ENCODE peak calls at places on chromosomes 11 and 22, in eight cellular contexts. One of them, this sample, is unnamed.

GRCh38 chr22:22404598-22405284 is 103.8 kb downstream of the ZNF280B start:
- DNase-seq in activated T-cell treated with anti-CD3 and anti-CD28 coated beads for 4 hours: no peak
- DNase-seq in fibroblast of the aortic adventitia: no peak
- DNase-seq in body of pancreas: no peak
- DNase-seq in LHCN-M2: no peak
- DNase-seq in pancreas: no peak
- DNase-seq in NAMALWA: peak
- DNase-seq in NCI-H2171 treated with DMSO at 0.1 percent for 48 hours: no peak
- DNase-seq in this sample: no peak

GRCh38 chr22:32987081-32987631 is 71.0 kb downstream of the SYN3 start:
- DNase-seq in activated T-cell treated with anti-CD3 and anti-CD28 coated beads for 4 hours: no peak
- DNase-seq in fibroblast of the aortic adventitia: peak
- DNase-seq in body of pancreas: no peak
- DNase-seq in LHCN-M2: no peak
- DNase-seq in pancreas: no peak
- DNase-seq in NAMALWA: no peak
- DNase-seq in NCI-H2171 treated with DMSO at 0.1 percent for 48 hours: peak
- DNase-seq in this sample: no peak

GRCh38 chr11:78547931-78548705 is 26.5 kb downstream of the NARS2 start:
- DNase-seq in activated T-cell treated with anti-CD3 and anti-CD28 coated beads for 4 hours: no peak
- DNase-seq in fibroblast of the aortic adventitia: no peak
- DNase-seq in body of pancreas: no peak
- DNase-seq in LHCN-M2: no peak
- DNase-seq in pancreas: no peak
- DNase-seq in NAMALWA: no peak
- DNase-seq in NCI-H2171 treated with DMSO at 0.1 percent for 48 hours: no peak
- DNase-seq in this sample: no peak

GRCh38 chr11:47413351-47413750 is 5.0 kb downstream of the SLC39A13 start:
- DNase-seq in activated T-cell treated with anti-CD3 and anti-CD28 coated beads for 4 hours: no peak
- DNase-seq in fibroblast of the aortic adventitia: no peak
- DNase-seq in body of pancreas: no peak
- DNase-seq in LHCN-M2: no peak
- DNase-seq in pancreas: no peak
- DNase-seq in NAMALWA: no peak
- DNase-seq in NCI-H2171 treated with DMSO at 0.1 percent for 48 hours: no peak
- DNase-seq in this sample: no peak

GRCh38 chr11:22666700-22667439 is 459 bp downstream of the GAS2 start:
- DNase-seq in activated T-cell treated with anti-CD3 and anti-CD28 coated beads for 4 hours: no peak
- DNase-seq in fibroblast of the aortic adventitia: peak
- DNase-seq in body of pancreas: peak
- DNase-seq in LHCN-M2: no peak
- DNase-seq in pancreas: peak
- DNase-seq in NAMALWA: no peak
- DNase-seq in NCI-H2171 treated with DMSO at 0.1 percent for 48 hours: peak
- DNase-seq in this sample: no peak

GRCh38 chr22:45977551-45978274 is 751 bp upstream of the WNT7B start:
- DNase-seq in activated T-cell treated with anti-CD3 and anti-CD28 coated beads for 4 hours: no peak
- DNase-seq in fibroblast of the aortic adventitia: no peak
- DNase-seq in body of pancreas: no peak
- DNase-seq in LHCN-M2: no peak
- DNase-seq in pancreas: peak
- DNase-seq in NAMALWA: peak
- DNase-seq in NCI-H2171 treated with DMSO at 0.1 percent for 48 hours: peak
- DNase-seq in this sample: no peak

GRCh38 chr11:71447791-71448256 is 369 bp downstream of the DHCR7 start:
- DNase-seq in activated T-cell treated with anti-CD3 and anti-CD28 coated beads for 4 hours: peak
- DNase-seq in fibroblast of the aortic adventitia: no peak
- DNase-seq in body of pancreas: no peak
- DNase-seq in LHCN-M2: peak
- DNase-seq in pancreas: peak
- DNase-seq in NAMALWA: no peak
- DNase-seq in NCI-H2171 treated with DMSO at 0.1 percent for 48 hours: peak
- DNase-seq in this sample: no peak

GRCh38 chr22:50014053-50014501 is 1.5 kb upstream of the IL17REL start:
- DNase-seq in activated T-cell treated with anti-CD3 and anti-CD28 coated beads for 4 hours: no peak
- DNase-seq in fibroblast of the aortic adventitia: no peak
- DNase-seq in body of pancreas: no peak
- DNase-seq in LHCN-M2: no peak
- DNase-seq in pancreas: no peak
- DNase-seq in NAMALWA: no peak
- DNase-seq in NCI-H2171 treated with DMSO at 0.1 percent for 48 hours: no peak
- DNase-seq in this sample: no peak

GRCh38 chr22:50185384-50186087 is at the start of gene TRABD:
- DNase-seq in activated T-cell treated with anti-CD3 and anti-CD28 coated beads for 4 hours: peak
- DNase-seq in fibroblast of the aortic adventitia: peak
- DNase-seq in body of pancreas: peak
- DNase-seq in LHCN-M2: peak
- DNase-seq in pancreas: peak
- DNase-seq in NAMALWA: peak
- DNase-seq in NCI-H2171 treated with DMSO at 0.1 percent for 48 hours: peak
- DNase-seq in this sample: no peak

GRCh38 chr11:119196833-119197483 is 9.2 kb upstream of the CBL start:
- DNase-seq in activated T-cell treated with anti-CD3 and anti-CD28 coated beads for 4 hours: peak
- DNase-seq in fibroblast of the aortic adventitia: peak
- DNase-seq in body of pancreas: peak
- DNase-seq in LHCN-M2: peak
- DNase-seq in pancreas: no peak
- DNase-seq in NAMALWA: peak
- DNase-seq in NCI-H2171 treated with DMSO at 0.1 percent for 48 hours: peak
- DNase-seq in this sample: peak

GRCh38 chr11:117205211-117205818 is 6.1 kb downstream of the TAGLN start:
- DNase-seq in activated T-cell treated with anti-CD3 and anti-CD28 coated beads for 4 hours: no peak
- DNase-seq in fibroblast of the aortic adventitia: no peak
- DNase-seq in body of pancreas: no peak
- DNase-seq in LHCN-M2: no peak
- DNase-seq in pancreas: no peak
- DNase-seq in NAMALWA: no peak
- DNase-seq in NCI-H2171 treated with DMSO at 0.1 percent for 48 hours: peak
- DNase-seq in this sample: no peak

GRCh38 chr11:8566613-8567210 is 27.3 kb downstream of the STK33 start:
- DNase-seq in activated T-cell treated with anti-CD3 and anti-CD28 coated beads for 4 hours: no peak
- DNase-seq in fibroblast of the aortic adventitia: peak
- DNase-seq in body of pancreas: no peak
- DNase-seq in LHCN-M2: peak
- DNase-seq in pancreas: no peak
- DNase-seq in NAMALWA: peak
- DNase-seq in NCI-H2171 treated with DMSO at 0.1 percent for 48 hours: peak
- DNase-seq in this sample: no peak

GRCh38 chr11:18393581-18394299 is 623 bp upstream of the LDHA start:
- DNase-seq in activated T-cell treated with anti-CD3 and anti-CD28 coated beads for 4 hours: no peak
- DNase-seq in fibroblast of the aortic adventitia: no peak
- DNase-seq in body of pancreas: peak
- DNase-seq in LHCN-M2: no peak
- DNase-seq in pancreas: no peak
- DNase-seq in NAMALWA: no peak
- DNase-seq in NCI-H2171 treated with DMSO at 0.1 percent for 48 hours: no peak
- DNase-seq in this sample: no peak

GRCh38 chr11:133047036-133047800 is 485.1 kb downstream of the OPCML start:
- DNase-seq in activated T-cell treated with anti-CD3 and anti-CD28 coated beads for 4 hours: no peak
- DNase-seq in fibroblast of the aortic adventitia: no peak
- DNase-seq in body of pancreas: no peak
- DNase-seq in LHCN-M2: no peak
- DNase-seq in pancreas: no peak
- DNase-seq in NAMALWA: no peak
- DNase-seq in NCI-H2171 treated with DMSO at 0.1 percent for 48 hours: no peak
- DNase-seq in this sample: no peak

GRCh38 chr11:88312665-88313064 is 24.9 kb downstream of the CTSC start:
- DNase-seq in activated T-cell treated with anti-CD3 and anti-CD28 coated beads for 4 hours: no peak
- DNase-seq in fibroblast of the aortic adventitia: peak
- DNase-seq in body of pancreas: no peak
- DNase-seq in LHCN-M2: no peak
- DNase-seq in pancreas: no peak
- DNase-seq in NAMALWA: no peak
- DNase-seq in NCI-H2171 treated with DMSO at 0.1 percent for 48 hours: no peak
- DNase-seq in this sample: no peak

GRCh38 chr11:114179234-114179941 is 116.8 kb upstream of the NNMT start:
- DNase-seq in activated T-cell treated with anti-CD3 and anti-CD28 coated beads for 4 hours: no peak
- DNase-seq in fibroblast of the aortic adventitia: peak
- DNase-seq in body of pancreas: peak
- DNase-seq in LHCN-M2: peak
- DNase-seq in pancreas: no peak
- DNase-seq in NAMALWA: no peak
- DNase-seq in NCI-H2171 treated with DMSO at 0.1 percent for 48 hours: no peak
- DNase-seq in this sample: no peak

GRCh38 chr11:9060700-9061111 is 30.7 kb downstream of the SCUBE2 start:
- DNase-seq in activated T-cell treated with anti-CD3 and anti-CD28 coated beads for 4 hours: no peak
- DNase-seq in fibroblast of the aortic adventitia: no peak
- DNase-seq in body of pancreas: no peak
- DNase-seq in LHCN-M2: no peak
- DNase-seq in pancreas: no peak
- DNase-seq in NAMALWA: peak
- DNase-seq in NCI-H2171 treated with DMSO at 0.1 percent for 48 hours: no peak
- DNase-seq in this sample: peak

GRCh38 chr11:100830295-100830694 is 143.2 kb downstream of the ARHGAP42 start:
- DNase-seq in activated T-cell treated with anti-CD3 and anti-CD28 coated beads for 4 hours: no peak
- DNase-seq in fibroblast of the aortic adventitia: no peak
- DNase-seq in body of pancreas: peak
- DNase-seq in LHCN-M2: no peak
- DNase-seq in pancreas: no peak
- DNase-seq in NAMALWA: no peak
- DNase-seq in NCI-H2171 treated with DMSO at 0.1 percent for 48 hours: peak
- DNase-seq in this sample: no peak

GRCh38 chr11:66467034-66467659 is 442 bp downstream of the PELI3 start:
- DNase-seq in activated T-cell treated with anti-CD3 and anti-CD28 coated beads for 4 hours: no peak
- DNase-seq in fibroblast of the aortic adventitia: peak
- DNase-seq in body of pancreas: peak
- DNase-seq in LHCN-M2: no peak
- DNase-seq in pancreas: no peak
- DNase-seq in NAMALWA: peak
- DNase-seq in NCI-H2171 treated with DMSO at 0.1 percent for 48 hours: peak
- DNase-seq in this sample: no peak

GRCh38 chr11:126963603-126964353 is 36.8 kb downstream of the KIRREL3 start:
- DNase-seq in activated T-cell treated with anti-CD3 and anti-CD28 coated beads for 4 hours: no peak
- DNase-seq in fibroblast of the aortic adventitia: peak
- DNase-seq in body of pancreas: no peak
- DNase-seq in LHCN-M2: peak
- DNase-seq in pancreas: no peak
- DNase-seq in NAMALWA: no peak
- DNase-seq in NCI-H2171 treated with DMSO at 0.1 percent for 48 hours: no peak
- DNase-seq in this sample: no peak

GRCh38 chr11:10599388-10600175 is 31.1 kb upstream of the LYVE1 start:
- DNase-seq in activated T-cell treated with anti-CD3 and anti-CD28 coated beads for 4 hours: no peak
- DNase-seq in fibroblast of the aortic adventitia: no peak
- DNase-seq in body of pancreas: no peak
- DNase-seq in LHCN-M2: peak
- DNase-seq in pancreas: no peak
- DNase-seq in NAMALWA: no peak
- DNase-seq in NCI-H2171 treated with DMSO at 0.1 percent for 48 hours: no peak
- DNase-seq in this sample: no peak

GRCh38 chr11:120135838-120136237 is 2.1 kb downstream of the TRIM29 start:
- DNase-seq in activated T-cell treated with anti-CD3 and anti-CD28 coated beads for 4 hours: no peak
- DNase-seq in fibroblast of the aortic adventitia: no peak
- DNase-seq in body of pancreas: no peak
- DNase-seq in LHCN-M2: no peak
- DNase-seq in pancreas: peak
- DNase-seq in NAMALWA: no peak
- DNase-seq in NCI-H2171 treated with DMSO at 0.1 percent for 48 hours: no peak
- DNase-seq in this sample: no peak

GRCh38 chr11:78202733-78203167 is 14.0 kb downstream of the USP35 start:
- DNase-seq in activated T-cell treated with anti-CD3 and anti-CD28 coated beads for 4 hours: peak
- DNase-seq in fibroblast of the aortic adventitia: no peak
- DNase-seq in body of pancreas: no peak
- DNase-seq in LHCN-M2: no peak
- DNase-seq in pancreas: no peak
- DNase-seq in NAMALWA: no peak
- DNase-seq in NCI-H2171 treated with DMSO at 0.1 percent for 48 hours: no peak
- DNase-seq in this sample: no peak

GRCh38 chr22:30488121-30488520 is 16.3 kb upstream of the SEC14L3 start:
- DNase-seq in activated T-cell treated with anti-CD3 and anti-CD28 coated beads for 4 hours: no peak
- DNase-seq in fibroblast of the aortic adventitia: no peak
- DNase-seq in body of pancreas: no peak
- DNase-seq in LHCN-M2: no peak
- DNase-seq in pancreas: no peak
- DNase-seq in NAMALWA: peak
- DNase-seq in NCI-H2171 treated with DMSO at 0.1 percent for 48 hours: peak
- DNase-seq in this sample: no peak

GRCh38 chr11:4851033-4851432 is 2.0 kb upstream of the OR51S1 start:
- DNase-seq in activated T-cell treated with anti-CD3 and anti-CD28 coated beads for 4 hours: no peak
- DNase-seq in fibroblast of the aortic adventitia: peak
- DNase-seq in body of pancreas: peak
- DNase-seq in LHCN-M2: no peak
- DNase-seq in pancreas: no peak
- DNase-seq in NAMALWA: no peak
- DNase-seq in NCI-H2171 treated with DMSO at 0.1 percent for 48 hours: no peak
- DNase-seq in this sample: no peak

GRCh38 chr22:23166841-23167610 is 13.3 kb upstream of the BCR start:
- DNase-seq in activated T-cell treated with anti-CD3 and anti-CD28 coated beads for 4 hours: no peak
- DNase-seq in fibroblast of the aortic adventitia: no peak
- DNase-seq in body of pancreas: no peak
- DNase-seq in LHCN-M2: no peak
- DNase-seq in pancreas: no peak
- DNase-seq in NAMALWA: no peak
- DNase-seq in NCI-H2171 treated with DMSO at 0.1 percent for 48 hours: peak
- DNase-seq in this sample: no peak

This sample was measured in SIG-M5.